ENCODE peak calls at places on chromosome 6, in four cellular contexts. L, Y, B and S are unnamed samples.

GRCh38 chr6:1254326-1254725 is 57.6 kb upstream of the FOXQ1 start:
- DNase-seq in L (no peak), Y (no peak), B (no peak), S (no peak)

GRCh38 chr6:11785953-11786579 is 7.5 kb upstream of the ADTRP start:
- DNase-seq in L (no peak), Y (no peak), B (no peak), S (peak; percentile 18)

GRCh38 chr6:153167026-153167891 is 36.2 kb upstream of the RGS17 start:
- DNase-seq in L (no peak), Y (no peak), B (peak; percentile 85), S (no peak)

GRCh38 chr6:82363368-82364086 is at the start of gene TPBG:
- DNase-seq in L (peak; percentile 72), Y (peak; percentile 15), B (peak; percentile 60), S (no peak)

GRCh38 chr6:142374965-142375733 is 73.3 kb downstream of the ADGRG6 start:
- DNase-seq in L (no peak), Y (no peak), B (peak; percentile 85), S (no peak)

GRCh38 chr6:165001502-165002157 is 307.8 kb downstream of the C6orf118 start:
- DNase-seq in L (no peak), Y (no peak), B (no peak), S (no peak)

GRCh38 chr6:143288923-143289322 is 161.6 kb downstream of the ADAT2 start:
- DNase-seq in L (no peak), Y (no peak), B (no peak), S (no peak)

GRCh38 chr6:113690255-113690956 is 166.7 kb upstream of the MARCKS start:
- DNase-seq in L (no peak), Y (no peak), B (peak; percentile 90), S (no peak)

GRCh38 chr6:46848684-46849360 is 55.6 kb downstream of the MEP1A start:
- DNase-seq in L (peak; percentile 69), Y (peak; percentile 3), B (peak; percentile 78), S (peak; percentile 9)

GRCh38 chr6:121823437-121823851 is 388.0 kb downstream of the GJA1 start:
- DNase-seq in L (no peak), Y (no peak), B (peak; percentile 67), S (no peak)

GRCh38 chr6:72420409-72420808 is 201.5 kb upstream of the KCNQ5 start:
- DNase-seq in L (peak; percentile 6), Y (no peak), B (no peak), S (no peak)

GRCh38 chr6:142848969-142849368 is 96.0 kb downstream of the HIVEP2 start:
- DNase-seq in L (no peak), Y (no peak), B (no peak), S (no peak)

GRCh38 chr6:167937301-167937700 is 60.2 kb upstream of the KIF25 start:
- DNase-seq in L (no peak), Y (no peak), B (no peak), S (no peak)

GRCh38 chr6:130928993-130929678 is 101.9 kb downstream of the SMLR1 start:
- DNase-seq in L (no peak), Y (no peak), B (peak; percentile 65), S (no peak)

GRCh38 chr6:96520851-96521115 is 823 bp upstream of the UFL1 start:
- DNase-seq in L (no peak), Y (no peak), B (no peak), S (no peak)

GRCh38 chr6:132115714-132116366 is 164.7 kb upstream of the CCN2 start:
- DNase-seq in L (no peak), Y (no peak), B (peak; percentile 51), S (no peak)

GRCh38 chr6:63598251-63599036 is 26.2 kb downstream of the LOC128125822 start:
- DNase-seq in L (peak; percentile 35), Y (peak; percentile 61), B (peak; percentile 59), S (peak; percentile 63)

GRCh38 chr6:131754088-131754487 is 43.3 kb upstream of the CTAGE9 start:
- DNase-seq in L (no peak), Y (no peak), B (no peak), S (no peak)

GRCh38 chr6:45677381-45677992 is 299.8 kb upstream of the SUPT3H start:
- DNase-seq in L (no peak), Y (peak; percentile 24), B (peak; percentile 53), S (no peak)

GRCh38 chr6:89117285-89118108 is at the start of gene SRSF12:
- DNase-seq in L (no peak), Y (no peak), B (peak; percentile 38), S (peak; percentile 17)

GRCh38 chr6:25054469-25054868 is 118.7 kb upstream of the RIPOR2 start:
- DNase-seq in L (no peak), Y (no peak), B (peak; percentile 63), S (no peak)

GRCh38 chr6:30151580-30151979 is 9.4 kb downstream of the TRIM10 start:
- DNase-seq in L (no peak), Y (no peak), B (no peak), S (no peak)

GRCh38 chr6:130269969-130270635 is 47.4 kb upstream of the SAMD3 start:
- DNase-seq in L (no peak), Y (no peak), B (no peak), S (no peak)